ENCODE peak calls at places on chromosome 13, in nine cellular contexts. One of them, this sample, is unnamed.

GRCh38 chr13:102369303-102369702 is 32.5 kb downstream of the FGF14 start:
- DNase-seq in NCI-H1436: no peak
- DNase-seq in activated naive CD4-positive, alpha-beta T cell treated with anti-CD3 and anti-CD28 coated beads for 36 hours: no peak
- DNase-seq in amniotic epithelial cell: no peak
- DNase-seq in spleen: no peak
- DNase-seq in NCI-H460: peak
- DNase-seq in naive B cell: no peak
- DNase-seq in endothelial cell: no peak
- DNase-seq in astrocyte of the hippocampus: no peak
- DNase-seq in this sample: no peak

GRCh38 chr13:110327036-110327790 is 20.1 kb downstream of the COL4A2 start:
- DNase-seq in NCI-H1436: no peak
- DNase-seq in activated naive CD4-positive, alpha-beta T cell treated with anti-CD3 and anti-CD28 coated beads for 36 hours: no peak
- DNase-seq in amniotic epithelial cell: no peak
- DNase-seq in spleen: no peak
- DNase-seq in NCI-H460: no peak
- DNase-seq in naive B cell: no peak
- DNase-seq in endothelial cell: no peak
- DNase-seq in astrocyte of the hippocampus: peak
- DNase-seq in this sample: no peak

GRCh38 chr13:75196112-75196855 is 285.7 kb downstream of the TBC1D4 start:
- DNase-seq in NCI-H1436: no peak
- DNase-seq in activated naive CD4-positive, alpha-beta T cell treated with anti-CD3 and anti-CD28 coated beads for 36 hours: no peak
- DNase-seq in amniotic epithelial cell: peak
- DNase-seq in spleen: no peak
- DNase-seq in NCI-H460: no peak
- DNase-seq in naive B cell: no peak
- DNase-seq in endothelial cell: no peak
- DNase-seq in astrocyte of the hippocampus: peak
- DNase-seq in this sample: no peak

GRCh38 chr13:48891586-48891985 is 84.1 kb upstream of the FNDC3A start:
- DNase-seq in NCI-H1436: no peak
- DNase-seq in activated naive CD4-positive, alpha-beta T cell treated with anti-CD3 and anti-CD28 coated beads for 36 hours: no peak
- DNase-seq in amniotic epithelial cell: peak
- DNase-seq in spleen: no peak
- DNase-seq in NCI-H460: no peak
- DNase-seq in naive B cell: no peak
- DNase-seq in endothelial cell: no peak
- DNase-seq in astrocyte of the hippocampus: peak
- DNase-seq in this sample: no peak

GRCh38 chr13:98877936-98878335 is 99.9 kb downstream of the DOCK9 start:
- DNase-seq in NCI-H1436: no peak
- DNase-seq in activated naive CD4-positive, alpha-beta T cell treated with anti-CD3 and anti-CD28 coated beads for 36 hours: no peak
- DNase-seq in amniotic epithelial cell: no peak
- DNase-seq in spleen: no peak
- DNase-seq in NCI-H460: no peak
- DNase-seq in naive B cell: no peak
- DNase-seq in endothelial cell: no peak
- DNase-seq in astrocyte of the hippocampus: no peak
- DNase-seq in this sample: no peak

GRCh38 chr13:114043421-114044053 is 69.7 kb upstream of the C13orf46 start:
- DNase-seq in NCI-H1436: no peak
- DNase-seq in activated naive CD4-positive, alpha-beta T cell treated with anti-CD3 and anti-CD28 coated beads for 36 hours: peak
- DNase-seq in amniotic epithelial cell: peak
- DNase-seq in spleen: no peak
- DNase-seq in NCI-H460: no peak
- DNase-seq in naive B cell: no peak
- DNase-seq in endothelial cell: peak
- DNase-seq in astrocyte of the hippocampus: no peak
- DNase-seq in this sample: no peak

GRCh38 chr13:71801781-71802180 is 65.2 kb downstream of the DACH1 start:
- DNase-seq in NCI-H1436: peak
- DNase-seq in activated naive CD4-positive, alpha-beta T cell treated with anti-CD3 and anti-CD28 coated beads for 36 hours: no peak
- DNase-seq in amniotic epithelial cell: no peak
- DNase-seq in spleen: no peak
- DNase-seq in NCI-H460: no peak
- DNase-seq in naive B cell: no peak
- DNase-seq in endothelial cell: no peak
- DNase-seq in astrocyte of the hippocampus: peak
- DNase-seq in this sample: no peak

GRCh38 chr13:73261739-73262216 is 203.0 kb downstream of the KLF5 start:
- DNase-seq in NCI-H1436: no peak
- DNase-seq in activated naive CD4-positive, alpha-beta T cell treated with anti-CD3 and anti-CD28 coated beads for 36 hours: no peak
- DNase-seq in amniotic epithelial cell: peak
- DNase-seq in spleen: no peak
- DNase-seq in NCI-H460: no peak
- DNase-seq in naive B cell: no peak
- DNase-seq in endothelial cell: no peak
- DNase-seq in astrocyte of the hippocampus: no peak
- DNase-seq in this sample: no peak

GRCh38 chr13:109592776-109593175 is 193.6 kb downstream of the IRS2 start:
- DNase-seq in NCI-H1436: no peak
- DNase-seq in activated naive CD4-positive, alpha-beta T cell treated with anti-CD3 and anti-CD28 coated beads for 36 hours: no peak
- DNase-seq in amniotic epithelial cell: no peak
- DNase-seq in spleen: no peak
- DNase-seq in NCI-H460: no peak
- DNase-seq in naive B cell: no peak
- DNase-seq in endothelial cell: no peak
- DNase-seq in astrocyte of the hippocampus: no peak
- DNase-seq in this sample: no peak

GRCh38 chr13:73039201-73040108 is 19.4 kb upstream of the KLF5 start:
- DNase-seq in NCI-H1436: no peak
- DNase-seq in activated naive CD4-positive, alpha-beta T cell treated with anti-CD3 and anti-CD28 coated beads for 36 hours: no peak
- DNase-seq in amniotic epithelial cell: peak
- DNase-seq in spleen: no peak
- DNase-seq in NCI-H460: no peak
- DNase-seq in naive B cell: no peak
- DNase-seq in endothelial cell: no peak
- DNase-seq in astrocyte of the hippocampus: no peak
- DNase-seq in this sample: no peak

GRCh38 chr13:51935326-51936171 is 73.8 kb downstream of the CCDC70 start:
- DNase-seq in NCI-H1436: no peak
- DNase-seq in activated naive CD4-positive, alpha-beta T cell treated with anti-CD3 and anti-CD28 coated beads for 36 hours: no peak
- DNase-seq in amniotic epithelial cell: peak
- DNase-seq in spleen: no peak
- DNase-seq in NCI-H460: no peak
- DNase-seq in naive B cell: no peak
- DNase-seq in endothelial cell: peak
- DNase-seq in astrocyte of the hippocampus: peak
- DNase-seq in this sample: no peak

GRCh38 chr13:45721203-45721731 is 19.1 kb downstream of the CBY2 start:
- DNase-seq in NCI-H1436: no peak
- DNase-seq in activated naive CD4-positive, alpha-beta T cell treated with anti-CD3 and anti-CD28 coated beads for 36 hours: no peak
- DNase-seq in amniotic epithelial cell: no peak
- DNase-seq in spleen: no peak
- DNase-seq in NCI-H460: no peak
- DNase-seq in naive B cell: no peak
- DNase-seq in endothelial cell: no peak
- DNase-seq in astrocyte of the hippocampus: no peak
- DNase-seq in this sample: no peak

GRCh38 chr13:30355405-30355741 is 48.0 kb upstream of the KATNAL1 start:
- DNase-seq in NCI-H1436: no peak
- DNase-seq in activated naive CD4-positive, alpha-beta T cell treated with anti-CD3 and anti-CD28 coated beads for 36 hours: peak
- DNase-seq in amniotic epithelial cell: no peak
- DNase-seq in spleen: peak
- DNase-seq in NCI-H460: no peak
- DNase-seq in naive B cell: peak
- DNase-seq in endothelial cell: peak
- DNase-seq in astrocyte of the hippocampus: no peak
- DNase-seq in this sample: no peak

GRCh38 chr13:78875792-78876580 is 217.0 kb upstream of the OBI1 start:
- DNase-seq in NCI-H1436: peak
- DNase-seq in activated naive CD4-positive, alpha-beta T cell treated with anti-CD3 and anti-CD28 coated beads for 36 hours: peak
- DNase-seq in amniotic epithelial cell: no peak
- DNase-seq in spleen: no peak
- DNase-seq in NCI-H460: no peak
- DNase-seq in naive B cell: no peak
- DNase-seq in endothelial cell: no peak
- DNase-seq in astrocyte of the hippocampus: no peak
- DNase-seq in this sample: peak

GRCh38 chr13:93235258-93236015 is 8.8 kb downstream of the GPC6 start:
- DNase-seq in NCI-H1436: no peak
- DNase-seq in activated naive CD4-positive, alpha-beta T cell treated with anti-CD3 and anti-CD28 coated beads for 36 hours: no peak
- DNase-seq in amniotic epithelial cell: peak
- DNase-seq in spleen: no peak
- DNase-seq in NCI-H460: no peak
- DNase-seq in naive B cell: no peak
- DNase-seq in endothelial cell: no peak
- DNase-seq in astrocyte of the hippocampus: peak
- DNase-seq in this sample: no peak

GRCh38 chr13:81779896-81780295 is 1439.0 kb upstream of the SPRY2 start:
- DNase-seq in NCI-H1436: no peak
- DNase-seq in activated naive CD4-positive, alpha-beta T cell treated with anti-CD3 and anti-CD28 coated beads for 36 hours: no peak
- DNase-seq in amniotic epithelial cell: no peak
- DNase-seq in spleen: no peak
- DNase-seq in NCI-H460: no peak
- DNase-seq in naive B cell: no peak
- DNase-seq in endothelial cell: no peak
- DNase-seq in astrocyte of the hippocampus: peak
- DNase-seq in this sample: no peak

GRCh38 chr13:101289764-101290163 is 126.5 kb downstream of the NALCN start:
- DNase-seq in NCI-H1436: peak
- DNase-seq in activated naive CD4-positive, alpha-beta T cell treated with anti-CD3 and anti-CD28 coated beads for 36 hours: no peak
- DNase-seq in amniotic epithelial cell: peak
- DNase-seq in spleen: no peak
- DNase-seq in NCI-H460: no peak
- DNase-seq in naive B cell: no peak
- DNase-seq in endothelial cell: peak
- DNase-seq in astrocyte of the hippocampus: peak
- DNase-seq in this sample: no peak

GRCh38 chr13:74056829-74057564 is 77.2 kb downstream of the KLF12 start:
- DNase-seq in NCI-H1436: peak
- DNase-seq in activated naive CD4-positive, alpha-beta T cell treated with anti-CD3 and anti-CD28 coated beads for 36 hours: no peak
- DNase-seq in amniotic epithelial cell: no peak
- DNase-seq in spleen: no peak
- DNase-seq in NCI-H460: no peak
- DNase-seq in naive B cell: no peak
- DNase-seq in endothelial cell: no peak
- DNase-seq in astrocyte of the hippocampus: no peak
- DNase-seq in this sample: peak

GRCh38 chr13:73952683-73953082 is 181.5 kb downstream of the KLF12 start:
- DNase-seq in NCI-H1436: no peak
- DNase-seq in activated naive CD4-positive, alpha-beta T cell treated with anti-CD3 and anti-CD28 coated beads for 36 hours: no peak
- DNase-seq in amniotic epithelial cell: peak
- DNase-seq in spleen: no peak
- DNase-seq in NCI-H460: no peak
- DNase-seq in naive B cell: no peak
- DNase-seq in endothelial cell: no peak
- DNase-seq in astrocyte of the hippocampus: peak
- DNase-seq in this sample: no peak

GRCh38 chr13:48531416-48532145 is 1.3 kb downstream of the RCBTB2 start:
- DNase-seq in NCI-H1436: no peak
- DNase-seq in activated naive CD4-positive, alpha-beta T cell treated with anti-CD3 and anti-CD28 coated beads for 36 hours: peak
- DNase-seq in amniotic epithelial cell: no peak
- DNase-seq in spleen: no peak
- DNase-seq in NCI-H460: no peak
- DNase-seq in naive B cell: no peak
- DNase-seq in endothelial cell: no peak
- DNase-seq in astrocyte of the hippocampus: no peak
- DNase-seq in this sample: no peak